ENCODE peak calls at places on chromosomes 1 and 21, in six cellular contexts. One of them, this sample, is unnamed.

GRCh38 chr1:174262747-174263241 is 103.5 kb downstream of the RABGAP1L start:
- DNase-seq in neuronal stem cell: peak
- DNase-seq in IMR-90: peak
- DNase-seq in H9: peak
- DNase-seq in mesenchymal stem cell: peak
- DNase-seq in trophoblast cell: peak
- DNase-seq in this sample: no peak

GRCh38 chr21:45412491-45412890 is 7.5 kb downstream of the COL18A1 start:
- DNase-seq in H9: no peak
- DNase-seq in neuronal stem cell: no peak
- DNase-seq in trophoblast cell: no peak
- DNase-seq in mesenchymal stem cell: no peak
- DNase-seq in IMR-90: no peak
- DNase-seq in this sample: no peak

GRCh38 chr1:167747988-167748387 is 26.2 kb downstream of the MPZL1 start:
- DNase-seq in H9: no peak
- DNase-seq in IMR-90: peak
- DNase-seq in mesenchymal stem cell: no peak
- DNase-seq in trophoblast cell: no peak
- DNase-seq in neuronal stem cell: no peak
- DNase-seq in this sample: no peak

GRCh38 chr1:20233394-20233793 is 47.1 kb upstream of the PLA2G2C start:
- DNase-seq in mesenchymal stem cell: peak
- DNase-seq in neuronal stem cell: no peak
- DNase-seq in IMR-90: peak
- DNase-seq in H9: no peak
- DNase-seq in trophoblast cell: peak
- DNase-seq in this sample: no peak

GRCh38 chr1:23533288-23534130 is 2.5 kb upstream of the E2F2 start:
- DNase-seq in trophoblast cell: peak
- DNase-seq in mesenchymal stem cell: no peak
- DNase-seq in neuronal stem cell: no peak
- DNase-seq in H9: no peak
- DNase-seq in IMR-90: no peak
- DNase-seq in this sample: no peak

GRCh38 chr21:41141031-41141457 is 26.9 kb upstream of the BACE2 start:
- DNase-seq in mesenchymal stem cell: no peak
- DNase-seq in IMR-90: peak
- DNase-seq in H9: no peak
- DNase-seq in trophoblast cell: no peak
- DNase-seq in neuronal stem cell: no peak
- DNase-seq in this sample: no peak

GRCh38 chr1:111465754-111466153 is 8.0 kb upstream of the C1orf162 start:
- DNase-seq in H9: no peak
- DNase-seq in trophoblast cell: no peak
- DNase-seq in IMR-90: no peak
- DNase-seq in neuronal stem cell: no peak
- DNase-seq in mesenchymal stem cell: no peak
- DNase-seq in this sample: no peak

GRCh38 chr1:1164701-1165451 is 8.8 kb upstream of the TTLL10 start:
- DNase-seq in IMR-90: no peak
- DNase-seq in neuronal stem cell: no peak
- DNase-seq in mesenchymal stem cell: no peak
- DNase-seq in H9: no peak
- DNase-seq in trophoblast cell: peak
- DNase-seq in this sample: no peak

GRCh38 chr1:55363261-55363660 is 148.1 kb upstream of the USP24 start:
- DNase-seq in neuronal stem cell: no peak
- DNase-seq in mesenchymal stem cell: peak
- DNase-seq in H9: no peak
- DNase-seq in IMR-90: peak
- DNase-seq in trophoblast cell: no peak
- DNase-seq in this sample: no peak

GRCh38 chr1:30639881-30640452 is 83.4 kb downstream of the MATN1 start:
- DNase-seq in neuronal stem cell: no peak
- DNase-seq in trophoblast cell: no peak
- DNase-seq in H9: no peak
- DNase-seq in IMR-90: no peak
- DNase-seq in mesenchymal stem cell: no peak
- DNase-seq in this sample: no peak

GRCh38 chr21:23952269-23952668 is 1655.0 kb downstream of the MRPL39 start:
- DNase-seq in trophoblast cell: no peak
- DNase-seq in IMR-90: no peak
- DNase-seq in neuronal stem cell: no peak
- DNase-seq in H9: no peak
- DNase-seq in mesenchymal stem cell: no peak
- DNase-seq in this sample: no peak
- H4K91ac ChIP-seq in trophoblast cell: no peak
- H4K91ac ChIP-seq in IMR-90: no peak
- H4K91ac ChIP-seq in neuronal stem cell: no peak
- H4K91ac ChIP-seq in H9: no peak
- H4K91ac ChIP-seq in mesenchymal stem cell: no peak
- H4K91ac ChIP-seq in this sample: no peak

GRCh38 chr1:42436794-42437458 is 18.9 kb downstream of the ZMYND12 start:
- DNase-seq in IMR-90: no peak
- DNase-seq in mesenchymal stem cell: peak
- DNase-seq in trophoblast cell: no peak
- DNase-seq in neuronal stem cell: no peak
- DNase-seq in H9: no peak
- DNase-seq in this sample: no peak
- H4K91ac ChIP-seq in IMR-90: no peak
- H4K91ac ChIP-seq in mesenchymal stem cell: no peak
- H4K91ac ChIP-seq in trophoblast cell: no peak
- H4K91ac ChIP-seq in neuronal stem cell: no peak
- H4K91ac ChIP-seq in H9: no peak
- H4K91ac ChIP-seq in this sample: no peak

DNA sequence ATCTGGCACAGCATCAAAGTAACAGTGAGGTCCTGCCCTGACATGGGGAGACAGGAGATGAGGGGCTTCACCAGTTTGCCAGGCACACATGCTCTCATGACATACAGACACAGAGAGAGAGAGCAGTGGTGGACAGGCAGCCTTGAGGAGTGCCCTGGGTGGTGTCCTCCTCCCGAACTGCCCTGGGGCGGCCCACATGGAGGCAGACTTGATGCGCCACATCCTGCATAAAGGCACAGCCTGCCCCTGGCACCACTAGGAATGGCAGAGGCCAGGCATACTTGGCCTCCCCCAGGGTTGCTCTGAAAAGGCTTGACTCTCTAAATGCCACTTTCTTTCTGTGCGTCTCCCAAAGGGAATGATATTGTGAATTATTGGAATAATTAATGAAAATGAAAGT is 67.5 kb downstream of the SPAG17 start:
- DNase-seq in H9: no peak
- DNase-seq in IMR-90: no peak
- DNase-seq in mesenchymal stem cell: no peak
- DNase-seq in trophoblast cell: peak
- DNase-seq in neuronal stem cell: no peak
- DNase-seq in this sample: no peak
- H4K91ac ChIP-seq in H9: no peak
- H4K91ac ChIP-seq in IMR-90: no peak
- H4K91ac ChIP-seq in mesenchymal stem cell: no peak
- H4K91ac ChIP-seq in trophoblast cell: peak
- H4K91ac ChIP-seq in neuronal stem cell: no peak
- H4K91ac ChIP-seq in this sample: no peak

GRCh38 chr1:228375578-228376261 is 30.9 kb downstream of the TRIM11 start:
- DNase-seq in neuronal stem cell: no peak
- DNase-seq in mesenchymal stem cell: no peak
- DNase-seq in IMR-90: no peak
- DNase-seq in trophoblast cell: no peak
- DNase-seq in H9: no peak
- DNase-seq in this sample: no peak
- H4K91ac ChIP-seq in neuronal stem cell: no peak
- H4K91ac ChIP-seq in mesenchymal stem cell: peak
- H4K91ac ChIP-seq in IMR-90: no peak
- H4K91ac ChIP-seq in trophoblast cell: no peak
- H4K91ac ChIP-seq in H9: no peak
- H4K91ac ChIP-seq in this sample: no peak

GRCh38 chr1:67973061-67973460 is 77.4 kb downstream of the DIRAS3 start:
- DNase-seq in trophoblast cell: peak
- DNase-seq in IMR-90: peak
- DNase-seq in mesenchymal stem cell: no peak
- DNase-seq in H9: no peak
- DNase-seq in neuronal stem cell: no peak
- DNase-seq in this sample: no peak
- H4K91ac ChIP-seq in trophoblast cell: no peak
- H4K91ac ChIP-seq in IMR-90: no peak
- H4K91ac ChIP-seq in mesenchymal stem cell: no peak
- H4K91ac ChIP-seq in H9: no peak
- H4K91ac ChIP-seq in neuronal stem cell: no peak
- H4K91ac ChIP-seq in this sample: no peak

GRCh38 chr21:42702720-42703119 is 49.3 kb downstream of the PDE9A start:
- DNase-seq in trophoblast cell: no peak
- DNase-seq in mesenchymal stem cell: no peak
- DNase-seq in neuronal stem cell: no peak
- DNase-seq in IMR-90: no peak
- DNase-seq in H9: no peak
- DNase-seq in this sample: no peak
- H4K91ac ChIP-seq in trophoblast cell: no peak
- H4K91ac ChIP-seq in mesenchymal stem cell: no peak
- H4K91ac ChIP-seq in neuronal stem cell: no peak
- H4K91ac ChIP-seq in IMR-90: no peak
- H4K91ac ChIP-seq in H9: no peak
- H4K91ac ChIP-seq in this sample: no peak

DNA sequence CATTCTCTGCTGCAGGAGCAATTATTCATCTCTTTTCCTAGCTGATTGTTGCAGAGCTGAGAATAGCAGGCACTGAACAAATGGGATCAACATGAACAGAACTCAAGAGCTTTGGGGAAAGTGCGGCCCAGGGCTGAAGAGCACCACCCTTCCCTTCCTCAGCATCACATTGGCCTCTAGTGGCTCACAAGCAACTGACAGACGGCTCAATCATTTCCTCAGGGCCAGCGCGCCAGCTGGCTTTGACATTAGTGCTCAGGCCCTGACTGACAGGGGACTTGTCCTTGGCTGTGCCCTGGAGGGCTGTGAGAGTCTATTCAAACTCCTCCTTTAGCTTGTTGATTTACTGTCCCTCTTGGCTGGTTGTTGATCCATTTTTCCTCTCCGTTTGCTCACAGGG is 295.4 kb downstream of the HLX start:
- DNase-seq in trophoblast cell: no peak
- DNase-seq in neuronal stem cell: no peak
- DNase-seq in mesenchymal stem cell: no peak
- DNase-seq in H9: peak
- DNase-seq in IMR-90: no peak
- DNase-seq in this sample: peak
- H4K91ac ChIP-seq in trophoblast cell: no peak
- H4K91ac ChIP-seq in neuronal stem cell: no peak
- H4K91ac ChIP-seq in mesenchymal stem cell: no peak
- H4K91ac ChIP-seq in H9: no peak
- H4K91ac ChIP-seq in IMR-90: no peak
- H4K91ac ChIP-seq in this sample: no peak

GRCh38 chr1:79887059-79887458 is 880.5 kb upstream of the ADGRL4 start:
- DNase-seq in trophoblast cell: no peak
- DNase-seq in neuronal stem cell: no peak
- DNase-seq in IMR-90: no peak
- DNase-seq in mesenchymal stem cell: no peak
- DNase-seq in H9: no peak
- DNase-seq in this sample: no peak

DNA sequence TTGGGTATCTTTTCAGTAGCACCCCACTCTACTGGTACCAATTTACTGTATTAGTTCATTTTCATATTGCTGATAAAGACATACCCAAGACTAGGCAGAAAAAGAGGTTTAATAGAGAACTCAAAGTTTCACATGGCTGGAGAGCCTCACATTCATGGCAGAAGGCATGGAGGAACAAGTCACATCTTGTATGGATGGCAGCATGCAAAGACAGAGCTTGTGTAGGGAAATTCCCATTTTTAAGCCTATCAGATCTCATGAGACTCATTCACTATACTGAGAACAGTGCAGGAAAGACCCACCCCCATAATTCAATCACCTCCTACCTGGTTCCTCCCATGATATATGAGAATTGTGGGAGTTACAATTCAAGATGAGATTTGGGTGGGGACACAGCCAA is 878.6 kb upstream of the ADGRL4 start:
- DNase-seq in neuronal stem cell: no peak
- DNase-seq in trophoblast cell: no peak
- DNase-seq in H9: no peak
- DNase-seq in mesenchymal stem cell: no peak
- DNase-seq in IMR-90: no peak
- DNase-seq in this sample: no peak
- H4K91ac ChIP-seq in neuronal stem cell: no peak
- H4K91ac ChIP-seq in trophoblast cell: no peak
- H4K91ac ChIP-seq in H9: no peak
- H4K91ac ChIP-seq in mesenchymal stem cell: no peak
- H4K91ac ChIP-seq in IMR-90: no peak
- H4K91ac ChIP-seq in this sample: no peak

GRCh38 chr1:14739433-14739832 is 140.9 kb downstream of the KAZN start:
- DNase-seq in IMR-90: no peak
- DNase-seq in neuronal stem cell: no peak
- DNase-seq in trophoblast cell: peak
- DNase-seq in mesenchymal stem cell: no peak
- DNase-seq in H9: no peak
- DNase-seq in this sample: no peak

GRCh38 chr1:14738235-14738634 is 139.8 kb downstream of the KAZN start:
- DNase-seq in trophoblast cell: no peak
- DNase-seq in H9: no peak
- DNase-seq in neuronal stem cell: no peak
- DNase-seq in IMR-90: no peak
- DNase-seq in mesenchymal stem cell: no peak
- DNase-seq in this sample: no peak

GRCh38 chr1:14737561-14738094 is 139.1 kb downstream of the KAZN start:
- DNase-seq in IMR-90: no peak
- DNase-seq in mesenchymal stem cell: no peak
- DNase-seq in neuronal stem cell: no peak
- DNase-seq in H9: no peak
- DNase-seq in trophoblast cell: no peak
- DNase-seq in this sample: no peak

GRCh38 chr1:14740016-14740415 is 141.5 kb downstream of the KAZN start:
- DNase-seq in neuronal stem cell: no peak
- DNase-seq in H9: peak
- DNase-seq in trophoblast cell: no peak
- DNase-seq in IMR-90: no peak
- DNase-seq in mesenchymal stem cell: no peak
- DNase-seq in this sample: no peak

DNA sequence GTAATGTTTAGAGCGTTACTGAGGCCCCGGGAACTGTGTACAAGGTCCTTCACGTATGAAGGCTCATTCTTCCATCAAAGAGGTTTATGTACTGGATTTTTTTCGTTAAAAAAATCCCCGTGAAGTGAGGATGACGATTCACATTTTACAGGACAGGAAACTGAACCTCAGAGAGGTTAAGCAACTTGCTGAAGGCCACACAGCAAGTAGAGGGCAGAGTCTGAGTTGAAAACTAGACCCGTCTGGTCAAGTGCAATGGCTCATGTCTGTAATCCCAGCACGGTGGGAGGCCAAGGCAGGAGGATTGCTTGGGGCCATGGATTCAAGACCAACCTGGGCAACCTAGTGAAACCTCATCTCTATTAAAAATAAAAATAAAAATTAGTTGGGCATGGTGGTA is 140.2 kb downstream of the KAZN start:
- DNase-seq in trophoblast cell: no peak
- DNase-seq in H9: no peak
- DNase-seq in neuronal stem cell: no peak
- DNase-seq in mesenchymal stem cell: no peak
- DNase-seq in IMR-90: no peak
- DNase-seq in this sample: no peak
- H4K91ac ChIP-seq in trophoblast cell: no peak
- H4K91ac ChIP-seq in H9: no peak
- H4K91ac ChIP-seq in neuronal stem cell: no peak
- H4K91ac ChIP-seq in mesenchymal stem cell: no peak
- H4K91ac ChIP-seq in IMR-90: no peak
- H4K91ac ChIP-seq in this sample: no peak

GRCh38 chr1:58248067-58248466 is 298.5 kb downstream of the OMA1 start:
- DNase-seq in H9: no peak
- DNase-seq in trophoblast cell: no peak
- DNase-seq in IMR-90: no peak
- DNase-seq in neuronal stem cell: no peak
- DNase-seq in mesenchymal stem cell: no peak
- DNase-seq in this sample: no peak
- H4K91ac ChIP-seq in H9: no peak
- H4K91ac ChIP-seq in trophoblast cell: no peak
- H4K91ac ChIP-seq in IMR-90: no peak
- H4K91ac ChIP-seq in neuronal stem cell: no peak
- H4K91ac ChIP-seq in mesenchymal stem cell: no peak
- H4K91ac ChIP-seq in this sample: no peak

This sample was measured in H1.